ENCODE peak calls at places on chromosomes 11 and 22, in nine cellular contexts. F is AG09309, I is suprapubic skin, E is kidney epithelial cell, D is lower leg skin, W is PC-3, Q is transverse colon, S is AG04450, O is neural progenitor cell. V is an unnamed sample.

GRCh38 chr11:12290477-12290922 is 86.9 kb upstream of the PARVA start:
- DNase-seq in F (no peak), I (peak; percentile 32), E (no peak), D (no peak), W (no peak), Q (no peak), S (no peak), O (no peak), V (no peak)

GRCh38 chr11:3165916-3166267 is 782 bp upstream of the OSBPL5 start:
- DNase-seq in F (no peak), I (no peak), E (no peak), D (no peak), W (no peak), Q (peak; percentile 5), S (no peak), O (no peak), V (peak; percentile 68)

GRCh38 chr11:109911488-109911887 is 181.7 kb upstream of the ZC3H12C start:
- DNase-seq in F (no peak), I (no peak), E (no peak), D (no peak), W (peak; percentile 43), Q (no peak), S (no peak), O (no peak), V (no peak)

GRCh38 chr11:1197431-1197885 is 25.4 kb upstream of the MUC5B start:
- DNase-seq in F (no peak), I (peak; percentile 50), E (no peak), D (no peak), W (no peak), Q (peak; percentile 5), S (no peak), O (no peak), V (no peak)

GRCh38 chr22:30305906-30306628 is 16.8 kb upstream of the CASTOR1 start:
- DNase-seq in F (no peak), I (no peak), E (no peak), D (no peak), W (no peak), Q (no peak), S (no peak), O (no peak), V (no peak)

GRCh38 chr11:96332236-96332761 is 10.7 kb downstream of the MAML2 start:
- DNase-seq in F (no peak), I (no peak), E (no peak), D (no peak), W (no peak), Q (no peak), S (no peak), O (peak; percentile 32), V (no peak)

GRCh38 chr11:47979378-47980092 is 824 bp upstream of the PTPRJ start:
- DNase-seq in F (no peak), I (no peak), E (no peak), D (no peak), W (no peak), Q (no peak), S (no peak), O (no peak), V (no peak)

GRCh38 chr22:43996170-43996980 is 27.7 kb upstream of the PARVB start:
- DNase-seq in F (no peak), I (peak; percentile 81), E (no peak), D (no peak), W (no peak), Q (peak; percentile 67), S (no peak), O (no peak), V (no peak)

GRCh38 chr11:69123593-69124545 is 31.9 kb upstream of the SMIM38 start:
- DNase-seq in F (no peak), I (no peak), E (no peak), D (no peak), W (no peak), Q (no peak), S (no peak), O (no peak), V (no peak)

GRCh38 chr11:25943031-25943430 is 388.9 kb upstream of the ANO3 start:
- DNase-seq in F (no peak), I (no peak), E (no peak), D (no peak), W (no peak), Q (no peak), S (no peak), O (no peak), V (no peak)

GRCh38 chr11:35594680-35595079 is 23.6 kb upstream of the FJX1 start:
- DNase-seq in F (no peak), I (no peak), E (no peak), D (no peak), W (no peak), Q (no peak), S (no peak), O (no peak), V (peak; percentile 38)

GRCh38 chr22:50053861-50054260 is 4.2 kb downstream of the TTLL8 start:
- DNase-seq in F (no peak), I (no peak), E (no peak), D (no peak), W (no peak), Q (no peak), S (no peak), O (no peak), V (no peak)

GRCh38 chr22:40258463-40259046 is 80.8 kb downstream of the TNRC6B start:
- DNase-seq in F (no peak), I (no peak), E (peak; percentile 42), D (no peak), W (peak; percentile 87), Q (no peak), S (no peak), O (no peak), V (no peak)

GRCh38 chr11:21888814-21889213 is 304.1 kb upstream of the ANO5 start:
- DNase-seq in F (no peak), I (no peak), E (peak; percentile 2), D (no peak), W (no peak), Q (no peak), S (no peak), O (no peak), V (no peak)

GRCh38 chr22:24548812-24549211 is 6.1 kb downstream of the GUCD1 start:
- DNase-seq in F (no peak), I (no peak), E (no peak), D (no peak), W (no peak), Q (no peak), S (no peak), O (no peak), V (no peak)

GRCh38 chr11:9029477-9029876 is 25.7 kb upstream of the NRIP3 start:
- DNase-seq in F (no peak), I (no peak), E (no peak), D (no peak), W (no peak), Q (no peak), S (no peak), O (no peak), V (no peak)

GRCh38 chr22:44460287-44461082 is 37.5 kb downstream of the RTL6 start:
- DNase-seq in F (no peak), I (no peak), E (no peak), D (no peak), W (no peak), Q (no peak), S (no peak), O (no peak), V (no peak)

GRCh38 chr11:86745571-86745970 is 54.8 kb upstream of the PRSS23 start:
- DNase-seq in F (no peak), I (no peak), E (peak; percentile 23), D (no peak), W (peak; percentile 24), Q (no peak), S (no peak), O (no peak), V (no peak)

GRCh38 chr11:7671807-7672206 is 1.5 kb downstream of the CYB5R2 start:
- DNase-seq in F (no peak), I (no peak), E (no peak), D (no peak), W (no peak), Q (no peak), S (no peak), O (no peak), V (no peak)

DNA sequence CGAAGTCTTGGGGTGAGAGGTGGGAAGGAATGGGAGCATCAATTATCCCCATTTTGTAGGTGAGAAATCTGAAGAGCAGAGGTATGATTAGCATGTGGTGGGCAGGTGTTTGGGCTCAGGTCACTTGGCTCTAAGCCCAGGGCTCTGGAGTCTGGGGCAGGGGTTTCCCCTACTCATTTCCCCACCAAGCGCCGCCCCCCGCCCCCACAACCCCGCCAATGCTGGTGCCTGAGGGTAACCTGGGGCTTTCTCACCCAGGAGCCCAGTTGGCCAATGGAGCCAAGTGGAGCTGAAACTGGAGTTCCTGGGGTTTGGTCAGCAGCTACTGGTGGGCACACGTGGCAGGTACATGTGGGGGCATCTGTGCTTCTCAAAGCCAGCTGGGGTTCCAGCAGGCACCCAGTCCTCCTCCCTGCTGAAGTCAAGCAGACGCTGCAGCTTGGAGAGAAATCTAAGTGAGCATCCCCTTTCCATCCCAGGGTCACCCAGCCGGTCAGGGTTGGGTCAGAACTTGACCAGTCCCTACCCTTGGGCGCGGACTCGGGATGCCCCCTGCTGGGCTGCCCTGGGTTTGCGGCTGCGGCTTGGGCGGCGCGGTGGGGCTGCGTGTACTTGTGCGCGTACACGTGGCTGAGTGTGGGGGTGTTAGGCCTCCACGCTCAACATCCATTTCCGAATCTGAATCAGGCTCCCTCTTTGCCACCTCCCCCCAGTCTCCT is 1.6 kb upstream of the CHRM1 start:
- DNase-seq in F (no peak), I (no peak), E (no peak), D (no peak), W (no peak), Q (no peak), S (no peak), O (peak; percentile 40), V (no peak)
- TF ChIP-seq CTCF in F (peak; percentile 45), I (peak; percentile 15), E (peak; percentile 36), D (no peak), W (peak; percentile 45), Q (no peak), S (peak; percentile 55), O (peak; percentile 40), V (no peak)

DNA sequence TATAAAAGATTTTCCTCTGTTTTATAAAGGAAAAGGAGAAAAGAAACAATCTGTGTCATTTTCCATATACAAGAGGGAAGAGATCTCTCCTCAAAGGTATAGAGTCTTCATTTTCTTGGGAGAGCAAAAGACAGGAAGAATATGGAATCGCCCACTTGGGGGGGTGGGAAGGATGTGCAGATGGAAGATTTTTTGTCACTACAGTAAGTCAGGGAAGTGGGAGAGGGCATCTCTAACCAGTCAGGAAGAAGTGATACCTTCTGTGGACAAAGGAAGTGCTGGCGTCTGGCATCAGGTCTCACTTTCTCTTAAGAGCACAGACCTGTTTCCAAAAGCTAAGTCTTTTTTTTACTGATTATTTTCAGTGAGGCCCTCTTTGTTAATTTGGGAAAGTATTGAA is 1.4 kb downstream of the PRR14L start:
- DNase-seq in F (no peak), I (no peak), E (no peak), D (no peak), W (peak; percentile 2), Q (no peak), S (no peak), O (peak; percentile 32), V (no peak)
- H3K4me3 ChIP-seq in F (peak overlapping the region; percentile 94), I (peak overlapping the region; percentile 83), E (peak overlapping the region; percentile 68), D (no peak overlapping the region), W (peak overlapping the region; percentile 100), Q (no peak overlapping the region), S (peak overlapping the region; percentile 87), O (peak overlapping the region; percentile 92), V (peak overlapping the region; percentile 85)

GRCh38 chr11:44565746-44566558 is 489 bp downstream of the CD82 start:
- DNase-seq in F (no peak), I (no peak), E (no peak), D (no peak), W (no peak), Q (no peak), S (no peak), O (no peak), V (no peak)
- TF ChIP-seq CTCF in F (no peak), I (no peak), E (no peak), D (no peak), W (no peak), Q (no peak), S (no peak), O (no peak), V (no peak)

GRCh38 chr22:46761017-46761416 is 1.4 kb upstream of the TBC1D22A start:
- DNase-seq in F (no peak), I (no peak), E (no peak), D (no peak), W (no peak), Q (no peak), S (no peak), O (peak; percentile 26), V (no peak)
- H3K4me3 ChIP-seq in F (no peak overlapping the region), I (peak overlapping the region; percentile 73), E (no peak overlapping the region), D (no peak overlapping the region), W (peak overlapping the region; percentile 100), Q (no peak overlapping the region), S (peak overlapping the region; percentile 100), O (peak overlapping the region; percentile 96), V (no peak overlapping the region)

V was measured in coronary artery.